ENCODE peak calls at places on chromosome 20, in five cellular contexts. J is adrenal gland, R is tibial artery, Y is fibroblast of pulmonary artery, B is fibroblast of mammary gland. P is an unnamed sample.

GRCh38 chr20:44083220-44083933 is 103.6 kb downstream of the JPH2 start:
- DNase-seq in R (no peak), Y (peak), B (peak), J (no peak), P (no peak)

GRCh38 chr20:64160536-64161495 is 3.4 kb upstream of the MYT1 start:
- DNase-seq in Y (no peak), B (no peak), R (no peak), J (no peak), P (no peak)

GRCh38 chr20:53609501-53610445 is 16.1 kb upstream of the ZNF217 start:
- DNase-seq in J (no peak), R (peak), Y (no peak), B (peak), P (no peak)

GRCh38 chr20:40189621-40190020 is 499.4 kb downstream of the MAFB start:
- DNase-seq in J (no peak), B (peak), Y (no peak), R (no peak), P (no peak)

GRCh38 chr20:10306440-10307358 is 88.1 kb downstream of the SNAP25 start:
- DNase-seq in R (no peak), Y (peak), B (peak), J (no peak), P (peak)

GRCh38 chr20:37007898-37008649 is 56.6 kb upstream of the SAMHD1 start:
- DNase-seq in J (no peak), Y (peak), R (no peak), B (peak), P (no peak)

GRCh38 chr20:41242807-41243206 is 74.7 kb downstream of the ZHX3 start:
- DNase-seq in Y (no peak), B (no peak), R (no peak), J (no peak), P (no peak)

GRCh38 chr20:56222201-56222600 is 26.3 kb upstream of the MC3R start:
- DNase-seq in J (no peak), R (no peak), Y (no peak), B (peak), P (no peak)

GRCh38 chr20:31608256-31608980 is 3.3 kb downstream of the ID1 start:
- DNase-seq in B (peak), J (peak), R (peak), Y (peak), P (no peak)

GRCh38 chr20:32446301-32447100 is 88.4 kb downstream of the ASXL1 start:
- DNase-seq in Y (no peak), R (no peak), B (no peak), J (no peak), P (no peak)

GRCh38 chr20:38191654-38192053 is 26.6 kb upstream of the TGM2 start:
- DNase-seq in B (no peak), R (no peak), J (no peak), Y (no peak), P (no peak)

GRCh38 chr20:8133816-8134451 is 1.9 kb downstream of the PLCB1 start:
- DNase-seq in Y (no peak), B (no peak), J (no peak), R (no peak), P (no peak)

GRCh38 chr20:6765469-6766058 is 1.9 kb upstream of the BMP2 start:
- DNase-seq in B (peak), J (no peak), R (no peak), Y (peak), P (peak)

GRCh38 chr20:34190679-34191090 is 50.5 kb upstream of the ASIP start:
- DNase-seq in J (peak), B (peak), R (peak), Y (peak), P (peak)

GRCh38 chr20:45975686-45976085 is 3.7 kb upstream of the ZNF335 start:
- DNase-seq in B (no peak), J (peak), Y (no peak), R (no peak), P (no peak)

DNA sequence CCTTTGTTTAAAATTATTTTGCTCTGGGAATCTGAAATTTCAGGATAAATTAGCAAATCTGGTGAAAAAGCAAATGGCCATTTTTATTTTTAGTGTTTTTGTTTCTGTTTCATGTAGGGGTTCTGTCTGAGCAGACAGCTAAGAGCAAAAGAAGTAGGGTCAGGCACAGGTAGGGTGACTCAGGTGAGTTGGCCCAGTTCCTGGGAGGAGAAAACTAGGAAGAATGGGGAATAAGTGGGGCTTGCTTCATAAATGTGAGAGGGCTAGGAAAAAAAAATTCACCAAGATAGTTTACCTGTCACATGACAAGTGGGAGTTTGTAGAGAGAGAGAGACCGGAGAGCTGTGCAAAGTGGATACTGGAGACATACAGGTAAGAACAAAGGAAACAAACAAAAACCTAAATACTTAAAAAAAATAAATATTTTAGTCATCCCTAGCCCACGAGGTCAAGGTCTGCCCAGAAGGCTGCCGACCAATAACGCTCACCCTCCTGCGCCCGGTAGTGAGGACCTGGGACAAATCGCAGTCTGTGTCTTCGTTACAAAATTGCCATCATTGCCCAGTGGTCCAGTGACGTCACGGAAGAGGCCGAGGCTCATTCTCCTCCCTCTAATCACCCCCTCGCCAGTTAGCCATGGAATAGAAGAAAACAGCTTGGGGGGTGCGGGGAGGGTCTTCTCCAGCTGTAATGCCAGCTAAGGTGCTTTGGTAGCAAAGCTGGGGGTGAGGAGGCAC is 2.3 kb downstream of the THBD start:
- DNase-seq in J (no peak), R (no peak), B (no peak), Y (no peak), P (no peak)
- H3K4me3 ChIP-seq in J (no peak), R (peak), B (no peak), Y (peak), P (no peak)

GRCh38 chr20:17659801-17660200 is 22.2 kb downstream of the RRBP1 start:
- DNase-seq in Y (no peak), J (no peak), B (no peak), R (peak), P (no peak)
- TF ChIP-seq CTCF in Y (peak), J (no peak), B (peak), R (no peak), P (no peak)

GRCh38 chr20:62365814-62366369 is 1.2 kb downstream of the LAMA5 start:
- DNase-seq in B (no peak), Y (no peak), J (peak), R (no peak), P (no peak)
- H3K4me3 ChIP-seq in B (peak), Y (peak), J (no peak), R (peak), P (peak)

GRCh38 chr20:59439243-59439642 is 138.8 kb downstream of the EDN3 start:
- DNase-seq in B (no peak), R (no peak), J (no peak), Y (no peak), P (no peak)
- TF ChIP-seq CTCF in B (no peak), R (no peak), J (no peak), Y (no peak), P (no peak)

DNA sequence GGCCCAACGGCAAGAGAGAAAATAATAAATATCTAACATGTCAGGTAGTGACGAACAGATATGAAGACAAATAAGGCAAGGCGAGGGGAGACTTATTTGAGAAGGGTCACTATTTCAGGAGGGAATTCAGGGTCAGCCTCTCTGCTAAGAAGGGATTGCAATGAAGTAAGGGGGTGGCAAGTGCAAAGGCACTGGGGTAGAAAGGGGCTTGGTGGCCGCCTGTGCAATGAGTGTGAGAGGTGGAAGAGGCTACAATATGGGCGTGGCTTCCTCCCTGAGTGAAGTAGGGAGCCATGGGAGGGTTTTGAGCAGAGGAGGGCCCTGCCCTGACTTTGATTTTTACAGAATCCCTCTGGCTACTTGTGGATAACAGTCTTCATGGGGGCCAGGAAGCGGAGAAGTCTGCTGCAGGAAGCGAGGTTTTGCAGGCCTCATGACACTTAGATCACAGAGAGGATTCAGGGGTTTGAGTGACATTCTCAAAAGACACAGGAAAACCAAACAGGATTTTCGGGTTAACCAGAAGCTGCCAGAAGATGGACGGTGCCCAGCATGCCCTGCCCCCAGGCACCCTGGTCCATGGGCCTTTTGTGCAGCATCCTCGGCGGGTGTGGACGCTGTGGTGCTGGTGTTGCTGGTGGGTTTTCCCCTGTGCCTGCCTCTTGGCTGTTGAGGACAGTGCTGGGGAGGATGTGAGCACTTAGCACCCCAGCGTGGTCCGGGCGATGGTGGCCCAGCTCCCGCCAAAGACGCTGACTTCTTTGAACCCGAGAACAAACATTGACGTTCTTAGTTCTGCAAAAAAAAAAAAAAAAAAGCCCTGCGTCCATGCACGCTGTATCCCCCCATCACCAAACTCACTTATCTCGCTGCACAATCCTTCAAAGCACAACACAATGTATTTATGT is 124.2 kb upstream of the PTPN1 start:
- DNase-seq in J (no peak), R (no peak), B (no peak), Y (no peak), P (no peak)
- H3K4me3 ChIP-seq in J (no peak), R (no peak), B (no peak), Y (no peak), P (no peak)

GRCh38 chr20:4563534-4563933 is 158.2 kb upstream of the PRND start:
- DNase-seq in R (no peak), J (peak), Y (peak), B (peak), P (no peak)
- TF ChIP-seq CTCF in R (no peak), J (no peak), Y (peak), B (peak), P (no peak)

DNA sequence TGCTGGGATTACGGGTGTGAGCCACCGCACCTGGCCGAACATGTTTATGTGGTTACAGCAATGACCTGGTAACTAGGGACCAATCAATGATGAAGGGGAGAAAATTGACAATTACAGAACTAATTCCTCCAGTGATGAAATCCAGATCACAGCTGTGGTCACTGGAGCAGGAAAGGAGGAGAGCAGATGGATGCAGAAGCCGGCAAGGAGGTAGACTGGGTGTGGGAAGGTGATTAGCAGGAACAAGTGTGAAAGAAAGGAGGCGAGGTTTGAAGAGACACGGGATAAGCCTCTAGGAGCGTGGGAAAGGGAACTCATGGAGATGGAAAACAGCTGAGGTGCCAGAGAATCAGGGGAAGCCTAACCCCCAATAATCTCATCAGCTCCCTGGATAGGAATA is 17.2 kb upstream of the SPAG4 start:
- DNase-seq in J (no peak), Y (no peak), R (no peak), B (no peak), P (no peak)
- H3K4me3 ChIP-seq in J (no peak), Y (no peak), R (no peak), B (no peak), P (no peak)

DNA sequence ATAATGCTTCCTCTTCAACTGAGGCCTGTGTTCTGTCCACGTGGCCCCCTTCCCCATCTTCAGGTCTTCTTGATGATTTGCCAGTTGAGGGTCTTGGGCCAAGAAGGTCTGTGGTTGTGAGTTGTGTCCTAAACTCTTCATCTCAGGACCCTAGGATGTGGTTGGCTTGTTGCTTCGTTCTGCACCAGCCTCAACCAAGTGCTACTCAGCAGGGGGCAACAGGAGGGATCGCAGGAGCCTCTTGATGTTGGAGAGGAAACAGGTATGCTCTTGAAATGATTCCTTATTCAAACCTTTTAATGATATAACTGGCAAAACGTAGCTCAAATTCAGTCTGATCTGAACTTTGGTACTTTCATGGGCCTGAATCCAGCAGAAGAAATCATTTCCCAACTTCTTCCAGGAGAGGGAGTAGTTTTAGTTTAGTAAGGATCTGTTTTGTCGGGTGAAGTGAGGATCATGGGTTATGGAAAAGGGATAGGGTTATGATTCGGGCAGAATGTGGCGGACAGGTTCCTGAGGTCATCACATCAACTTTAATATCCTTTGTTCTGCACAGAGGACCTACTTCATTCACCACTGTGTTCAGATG is 30.8 kb downstream of the SIRPB1 start:
- DNase-seq in B (no peak), J (no peak), R (no peak), Y (no peak), P (no peak)
- TF ChIP-seq CTCF in B (no peak), J (no peak), R (no peak), Y (no peak), P (no peak)

P was measured in AG09309.